ENCODE peak calls at places on chromosomes 5 and 9, in six cellular contexts. W is A549, Z is adrenal gland, I is AG09319, E is fibroblast of lung, K is endodermal cell. Q is an unnamed sample.

GRCh38 chr5:173324115-173325001 is 3.9 kb downstream of the STC2 start:
- DNase-seq in W (no peak), Z (peak), I (peak), E (peak), K (peak), Q (no peak)

GRCh38 chr5:54904425-54904824 is 81.0 kb downstream of the ESM1 start:
- DNase-seq in W (no peak), Z (no peak), I (no peak), E (peak), K (peak), Q (no peak)

GRCh38 chr5:34500236-34500836 is 155.8 kb upstream of the RAI14 start:
- DNase-seq in W (no peak), Z (no peak), I (no peak), E (no peak), K (no peak), Q (no peak)

GRCh38 chr5:110386782-110387181 is 339.7 kb downstream of the TMEM232 start:
- DNase-seq in W (no peak), Z (no peak), I (no peak), E (peak), K (no peak), Q (no peak)

GRCh38 chr5:93909356-93909755 is 168.0 kb upstream of the POU5F2 start:
- DNase-seq in W (no peak), Z (no peak), I (no peak), E (no peak), K (no peak), Q (no peak)

GRCh38 chr5:168076561-168076991 is 214.9 kb upstream of the WWC1 start:
- DNase-seq in W (no peak), Z (peak), I (peak), E (no peak), K (peak), Q (no peak)

GRCh38 chr5:89034588-89034987 is 151.6 kb upstream of the MEF2C start:
- DNase-seq in W (no peak), Z (no peak), I (no peak), E (peak), K (no peak), Q (no peak)

GRCh38 chr9:111016046-111017026 is 21.9 kb downstream of the LPAR1 start:
- DNase-seq in W (no peak), Z (no peak), I (no peak), E (peak), K (no peak), Q (no peak)

GRCh38 chr9:37229882-37230482 is 109.6 kb downstream of the ZCCHC7 start:
- DNase-seq in W (peak), Z (no peak), I (no peak), E (peak), K (no peak), Q (no peak)

GRCh38 chr5:135576075-135576599 is 2.7 kb downstream of the CXCL14 start:
- DNase-seq in W (no peak), Z (peak), I (no peak), E (peak), K (peak), Q (no peak)

GRCh38 chr9:33884856-33885701 is 68.1 kb downstream of the UBE2R2 start:
- DNase-seq in W (no peak), Z (peak), I (peak), E (peak), K (no peak), Q (no peak)

GRCh38 chr9:85522459-85523092 is 219.2 kb downstream of the AGTPBP1 start:
- DNase-seq in W (peak), Z (no peak), I (no peak), E (peak), K (peak), Q (no peak)

GRCh38 chr5:173155912-173156311 is 11.6 kb downstream of the BNIP1 start:
- DNase-seq in W (no peak), Z (no peak), I (no peak), E (no peak), K (no peak), Q (no peak)

GRCh38 chr9:35690447-35691324 is 961 bp upstream of the TPM2 start:
- DNase-seq in W (peak), Z (peak), I (peak), E (peak), K (peak), Q (no peak)

GRCh38 chr9:27528278-27528885 is 1.2 kb downstream of the MOB3B start:
- DNase-seq in W (no peak), Z (peak), I (no peak), E (peak), K (peak), Q (peak)

GRCh38 chr9:136465500-136466154 is 17.2 kb downstream of the SEC16A start:
- DNase-seq in W (no peak), Z (no peak), I (no peak), E (no peak), K (no peak), Q (no peak)

GRCh38 chr9:130779153-130779855 is 55.8 kb upstream of the ABL1 start:
- DNase-seq in W (no peak), Z (no peak), I (no peak), E (peak), K (no peak), Q (no peak)

GRCh38 chr9:111743275-111743674 is 51.5 kb downstream of the SHOC1 start:
- DNase-seq in W (peak), Z (no peak), I (no peak), E (peak), K (no peak), Q (no peak)

GRCh38 chr9:136121801-136122200 is 3.1 kb upstream of the TMEM250 start:
- DNase-seq in W (no peak), Z (no peak), I (no peak), E (no peak), K (no peak), Q (no peak)

GRCh38 chr5:9168791-9169611 is 376.9 kb downstream of the SEMA5A start:
- DNase-seq in W (no peak), Z (no peak), I (no peak), E (peak), K (no peak), Q (no peak)

GRCh38 chr5:80275347-80275746 is 19.5 kb upstream of the SERINC5 start:
- DNase-seq in W (no peak), Z (no peak), I (no peak), E (peak), K (peak), Q (no peak)

GRCh38 chr5:125045647-125046046 is 299.2 kb upstream of the ZNF608 start:
- DNase-seq in W (no peak), Z (no peak), I (no peak), E (no peak), K (no peak), Q (no peak)

GRCh38 chr9:129836342-129837007 is 1.2 kb downstream of the USP20 start:
- DNase-seq in W (peak), Z (peak), I (no peak), E (no peak), K (no peak), Q (no peak)

GRCh38 chr5:14664270-14665109 is at the start of gene OTULIN:
- DNase-seq in W (peak), Z (peak), I (peak), E (peak), K (peak), Q (peak)

GRCh38 chr9:12775963-12776774 is 1.3 kb downstream of the LURAP1L start:
- DNase-seq in W (peak), Z (peak), I (peak), E (peak), K (peak), Q (peak)

GRCh38 chr5:6535594-6535993 is 86.9 kb downstream of the UBE2QL1 start:
- DNase-seq in W (no peak), Z (no peak), I (no peak), E (no peak), K (no peak), Q (no peak)

GRCh38 chr9:110788871-110789270 is 120.3 kb downstream of the MUSK start:
- DNase-seq in W (no peak), Z (no peak), I (no peak), E (no peak), K (no peak), Q (no peak)

GRCh38 chr9:14547245-14548060 is 145.8 kb downstream of the ZDHHC21 start:
- DNase-seq in W (no peak), Z (no peak), I (no peak), E (no peak), K (peak), Q (no peak)

GRCh38 chr9:127589955-127590370 is 22.1 kb upstream of the STXBP1 start:
- DNase-seq in W (peak), Z (peak), I (no peak), E (peak), K (peak), Q (no peak)

DNA sequence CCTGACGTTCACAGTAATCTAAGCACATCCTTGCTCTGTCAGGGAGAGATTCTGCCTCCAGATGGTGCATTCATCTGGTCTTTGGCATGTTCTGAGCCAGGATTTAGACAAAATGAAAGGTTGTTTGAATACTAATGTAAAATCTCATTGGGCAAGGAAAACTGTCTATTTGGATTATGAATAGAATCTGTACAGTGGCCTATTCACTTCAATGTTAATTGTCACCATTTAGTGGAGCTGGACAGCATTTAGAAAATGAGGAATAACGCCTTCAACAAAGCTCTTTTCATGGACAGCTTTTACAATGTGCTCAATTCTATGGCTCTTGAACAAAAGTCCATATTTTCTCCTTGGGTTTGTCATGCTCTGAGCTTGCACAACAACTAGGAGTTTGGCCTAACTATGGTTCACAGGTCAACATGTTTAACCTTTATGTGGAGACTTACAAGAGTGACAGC is 28.9 kb downstream of the ARHGEF28 start:
- DNase-seq in W (no peak), Z (no peak), I (no peak), E (no peak), K (no peak), Q (no peak)
- TF ChIP-seq CTCF in W (no peak), Z (no peak), I (no peak), E (no peak), K (no peak), Q (no peak)

DNA sequence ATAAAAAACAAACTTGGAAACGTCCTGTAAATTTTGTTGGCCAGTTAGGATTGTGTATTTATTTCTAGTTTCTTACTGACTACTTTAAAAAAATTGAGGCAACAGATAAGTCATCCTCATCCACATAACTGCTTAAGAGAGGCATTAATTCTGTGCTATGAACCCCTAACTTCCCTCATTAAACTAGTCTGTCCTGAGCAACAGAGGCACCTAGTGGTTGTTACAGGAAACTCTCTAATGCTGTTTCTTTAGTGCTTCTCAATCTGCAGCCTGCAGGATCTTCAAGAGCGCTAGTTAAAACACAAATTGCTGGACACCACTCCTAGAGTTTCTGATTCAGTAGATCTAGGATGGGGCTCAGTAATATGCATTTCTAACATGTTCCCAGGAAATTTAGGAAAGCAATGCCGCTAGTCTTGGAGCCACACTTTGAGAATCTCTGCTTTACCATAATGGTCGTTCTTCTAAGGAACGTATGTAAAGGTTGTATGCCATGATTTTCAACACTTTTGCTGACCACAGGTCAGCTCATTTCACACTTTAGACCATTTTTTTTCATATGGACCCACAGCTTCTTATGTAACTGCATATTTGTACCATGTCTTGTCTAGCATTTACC is 410.1 kb upstream of the SMARCA2 start:
- DNase-seq in W (no peak), Z (no peak), I (no peak), E (no peak), K (peak), Q (no peak)
- TF ChIP-seq CTCF in W (no peak), Z (peak), I (peak), E (peak), K (peak), Q (peak)

DNA sequence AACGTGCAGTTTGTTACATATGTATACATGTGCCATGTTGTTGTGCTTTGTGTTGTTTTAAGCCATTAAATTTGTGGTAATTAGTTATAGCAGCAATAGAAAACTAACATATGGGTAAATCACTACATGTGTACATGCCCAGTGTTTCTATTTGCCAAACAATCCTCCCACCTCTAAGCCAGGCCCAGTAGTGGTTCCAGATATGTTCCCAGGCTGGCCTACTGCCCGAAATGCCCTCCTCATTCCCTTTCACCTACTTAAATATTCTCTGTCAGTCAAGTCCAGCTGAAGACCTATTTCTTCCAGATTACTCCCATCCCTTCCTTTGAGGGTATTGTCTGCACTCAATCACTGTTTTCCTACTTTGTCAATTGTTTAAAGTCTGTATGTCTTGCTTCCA is 24.1 kb upstream of the AGGF1 start:
- DNase-seq in W (no peak), Z (no peak), I (no peak), E (no peak), K (no peak), Q (no peak)
- TF ChIP-seq CTCF in W (no peak), Z (no peak), I (no peak), E (no peak), K (no peak), Q (no peak)

GRCh38 chr9:137620581-137620980 is 1.8 kb downstream of the EHMT1 start:
- DNase-seq in W (no peak), Z (no peak), I (no peak), E (no peak), K (no peak), Q (no peak)

GRCh38 chr9:137615387-137615871 is 3.4 kb upstream of the EHMT1 start:
- DNase-seq in W (no peak), Z (peak), I (no peak), E (no peak), K (no peak), Q (no peak)

GRCh38 chr9:137621131-137621757 is 2.4 kb downstream of the EHMT1 start:
- DNase-seq in W (no peak), Z (no peak), I (no peak), E (no peak), K (no peak), Q (no peak)

GRCh38 chr9:137619240-137620090 is 660 bp downstream of the EHMT1 start:
- DNase-seq in W (peak), Z (peak), I (no peak), E (peak), K (no peak), Q (no peak)

GRCh38 chr9:137618105-137619067 is at the start of gene EHMT1:
- DNase-seq in W (peak), Z (peak), I (peak), E (peak), K (peak), Q (peak)
- TF ChIP-seq CTCF in W (no peak), Z (no peak), I (no peak), E (peak), K (no peak), Q (no peak)